ENCODE peak calls at places on chromosomes 5 and 9, in nine cellular contexts. J is GM23338, S is choroid plexus epithelial cell, V is epithelial cell of esophagus, Z is H1, G is A549, N is right atrium auricular region, Q is fibroblast of lung, P is tibial artery. M is an unnamed sample.

GRCh38 chr9:94018628-94019027 is 63.5 kb upstream of the BARX1 start:
- DNase-seq in J (no peak), S (peak; percentile 92), N (no peak), Z (no peak), P (no peak), Q (peak; percentile 86), G (no peak), V (no peak), M (peak; percentile 95)

GRCh38 chr5:119063579-119064379 is 7.1 kb upstream of the DMXL1 start:
- DNase-seq in P (no peak), Q (peak; percentile 52), N (no peak), J (no peak), V (peak; percentile 2), G (no peak), Z (peak; percentile 11), S (peak; percentile 43), M (peak; percentile 95)

GRCh38 chr5:91703128-91703527 is 320.0 kb upstream of the ARRDC3 start:
- DNase-seq in Q (no peak), S (no peak), P (no peak), G (no peak), J (no peak), N (no peak), V (no peak), Z (no peak), M (no peak)

GRCh38 chr5:61100425-61100824 is 61.8 kb downstream of the SMIM15 start:
- DNase-seq in N (no peak), S (no peak), V (no peak), G (no peak), Z (no peak), P (no peak), Q (no peak), J (no peak), M (no peak)

GRCh38 chr9:6149315-6149714 is 66.3 kb upstream of the IL33 start:
- DNase-seq in Z (no peak), S (no peak), J (no peak), G (no peak), Q (no peak), V (no peak), P (no peak), N (no peak), M (no peak)

GRCh38 chr9:2720179-2720654 is 2.9 kb downstream of the KCNV2 start:
- DNase-seq in S (no peak), J (no peak), Z (no peak), V (no peak), G (no peak), P (no peak), Q (no peak), N (no peak), M (no peak)

GRCh38 chr5:58314356-58315045 is 145.4 kb downstream of the PLK2 start:
- DNase-seq in N (no peak), Z (no peak), S (no peak), J (no peak), Q (peak; percentile 89), V (peak; percentile 86), P (no peak), G (no peak), M (no peak)

GRCh38 chr5:58041884-58042283 is 418.0 kb downstream of the PLK2 start:
- DNase-seq in S (no peak), V (no peak), J (no peak), G (no peak), Q (no peak), Z (no peak), N (no peak), P (no peak), M (no peak)

GRCh38 chr9:92607773-92608172 is 62.2 kb downstream of the IPPK start:
- DNase-seq in N (no peak), Z (peak; percentile 26), S (peak; percentile 89), Q (peak; percentile 90), G (no peak), P (no peak), V (peak; percentile 28), J (no peak), M (peak; percentile 85)

GRCh38 chr9:92952861-92953620 is 5.7 kb downstream of the FGD3 start:
- DNase-seq in P (no peak), G (no peak), Q (peak; percentile 69), Z (no peak), S (no peak), J (no peak), V (peak; percentile 60), N (no peak), M (no peak)

GRCh38 chr9:13992136-13992798 is 321.7 kb downstream of the NFIB start:
- DNase-seq in Q (no peak), N (no peak), S (peak; percentile 83), V (peak; percentile 72), J (no peak), P (no peak), Z (no peak), G (no peak), M (peak; percentile 37)

GRCh38 chr5:98296426-98296825 is 477.0 kb upstream of the RGMB start:
- DNase-seq in N (no peak), Z (no peak), Q (peak; percentile 73), G (no peak), J (peak; percentile 2), S (peak; percentile 79), P (no peak), V (peak; percentile 62), M (peak; percentile 63)

GRCh38 chr9:135087489-135087791 is at the start of gene OLFM1:
- DNase-seq in S (peak; percentile 71), Z (peak; percentile 88), V (peak; percentile 11), N (peak; percentile 79), Q (peak; percentile 58), J (peak; percentile 89), P (peak; percentile 71), G (peak; percentile 88), M (peak; percentile 47)

DNA sequence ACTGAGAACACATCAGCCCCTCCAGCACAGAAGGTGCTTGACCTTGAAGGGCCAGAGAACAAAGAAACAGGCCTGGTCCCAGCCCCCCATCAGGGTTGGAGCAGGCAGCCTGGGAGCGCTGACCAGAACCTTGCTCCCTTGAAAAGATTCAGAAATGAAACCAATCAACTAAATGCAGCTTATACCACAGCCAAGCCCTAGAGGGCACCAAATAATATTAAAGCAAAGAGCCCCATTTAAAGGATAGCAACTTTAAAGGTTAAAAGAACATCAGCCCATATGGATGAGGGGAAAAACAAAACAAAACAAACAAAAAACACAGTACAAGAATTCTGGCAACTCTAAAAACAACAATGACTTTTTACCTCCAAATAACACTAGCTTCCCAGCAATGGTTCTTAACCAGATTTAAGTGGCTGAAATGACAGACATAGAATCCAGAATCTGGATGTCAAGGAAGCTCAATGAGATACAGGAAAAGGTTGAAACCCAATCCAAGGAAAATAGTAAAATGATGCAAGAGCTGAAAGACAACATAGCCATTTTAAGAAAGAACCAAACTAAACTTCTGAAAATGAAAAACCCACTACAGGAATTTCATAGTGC is 471.9 kb downstream of the MTRR start:
- DNase-seq in S (peak; percentile 52), G (no peak), Q (peak; percentile 7), P (no peak), J (peak; percentile 53), V (peak; percentile 9), Z (peak; percentile 48), N (no peak), M (peak; percentile 6)
- TF ChIP-seq CTCF in S (peak; percentile 69), G (no peak), Q (peak; percentile 46), P (peak; percentile 34), J (peak; percentile 75), V (peak; percentile 13), Z (no peak), N (peak; percentile 59), M (peak; percentile 32)

DNA sequence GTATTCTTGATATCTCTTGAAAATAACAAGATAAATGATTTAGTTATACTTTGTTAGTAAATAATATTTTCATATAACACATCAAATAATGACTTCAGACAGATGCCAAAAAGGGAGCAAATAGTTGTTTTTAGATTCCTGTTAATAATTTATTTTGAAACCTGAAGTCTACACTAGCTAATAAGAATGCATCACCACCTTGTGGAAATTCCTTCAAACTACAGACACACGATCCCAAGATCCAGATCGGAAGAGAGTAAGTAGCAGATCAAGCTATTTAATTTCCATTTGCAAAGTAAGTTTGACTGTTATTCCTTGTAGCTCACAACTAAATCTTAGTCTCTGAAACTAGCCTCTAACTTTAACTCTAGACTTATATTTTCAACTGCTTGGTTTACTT is 35.5 kb upstream of the ISL1 start:
- DNase-seq in V (peak; percentile 37), Q (no peak), N (no peak), G (no peak), P (no peak), S (no peak), Z (no peak), J (peak; percentile 60), M (no peak)
- TF ChIP-seq CTCF in V (peak; percentile 39), Q (no peak), N (no peak), G (no peak), P (no peak), S (no peak), Z (no peak), J (peak; percentile 69), M (no peak)

DNA sequence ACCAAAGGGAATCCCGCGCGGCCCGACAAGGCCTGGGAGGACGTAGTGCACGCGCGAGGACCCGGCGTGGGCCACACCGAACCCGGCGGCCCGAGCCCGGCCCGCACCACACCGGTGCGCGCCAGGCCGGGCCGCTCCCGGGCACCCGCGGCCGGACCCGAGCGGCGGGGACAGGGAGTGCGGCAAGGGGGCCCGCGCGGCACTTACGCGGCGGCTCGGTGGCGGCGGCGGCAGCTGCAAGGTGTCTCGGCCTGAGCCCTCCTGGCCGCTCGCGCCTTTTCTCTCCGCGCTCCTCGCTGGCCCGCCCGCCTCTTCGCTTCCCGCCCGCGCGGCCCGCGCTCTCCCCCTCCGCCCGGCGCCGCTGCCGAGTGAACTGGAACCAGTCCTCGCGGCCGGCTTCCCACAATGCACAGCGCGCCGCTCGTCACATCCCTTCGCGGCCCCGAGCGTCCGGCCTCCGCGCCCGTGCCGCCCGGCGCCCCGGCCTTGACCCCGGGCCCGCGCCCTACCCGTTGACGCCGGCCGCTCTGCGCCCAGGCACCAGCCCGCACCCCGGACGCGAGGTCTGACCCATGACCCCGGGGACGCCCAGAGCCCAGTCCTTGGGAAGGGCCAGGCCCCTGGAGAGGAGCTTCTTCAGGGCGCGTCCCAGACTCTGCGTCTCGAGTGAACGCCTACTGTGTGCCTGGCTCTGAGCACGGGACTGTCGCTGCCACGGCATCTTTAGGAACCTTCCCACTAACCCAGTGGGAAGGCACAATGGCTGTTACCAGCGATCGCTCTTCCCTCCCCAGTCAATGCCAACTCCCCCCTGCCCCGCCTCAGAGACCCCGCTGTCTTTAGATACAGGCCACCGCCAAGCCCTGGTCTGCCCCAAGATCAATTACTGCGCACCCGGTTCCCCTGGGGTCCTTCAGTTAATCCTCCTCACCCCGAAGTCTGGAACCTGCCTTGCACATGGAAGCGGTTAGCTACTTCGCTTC is at the start of gene MACROH2A1:
- DNase-seq in Z (peak; percentile 88), J (peak; percentile 89), P (peak; percentile 88), N (peak; percentile 88), V (peak; percentile 83), Q (peak; percentile 83), G (peak; percentile 63), S (peak; percentile 85), M (peak; percentile 82)
- TF ChIP-seq CTCF in Z (no peak), J (no peak), P (no peak), N (peak; percentile 20), V (no peak), Q (no peak), G (no peak), S (no peak), M (no peak)

DNA sequence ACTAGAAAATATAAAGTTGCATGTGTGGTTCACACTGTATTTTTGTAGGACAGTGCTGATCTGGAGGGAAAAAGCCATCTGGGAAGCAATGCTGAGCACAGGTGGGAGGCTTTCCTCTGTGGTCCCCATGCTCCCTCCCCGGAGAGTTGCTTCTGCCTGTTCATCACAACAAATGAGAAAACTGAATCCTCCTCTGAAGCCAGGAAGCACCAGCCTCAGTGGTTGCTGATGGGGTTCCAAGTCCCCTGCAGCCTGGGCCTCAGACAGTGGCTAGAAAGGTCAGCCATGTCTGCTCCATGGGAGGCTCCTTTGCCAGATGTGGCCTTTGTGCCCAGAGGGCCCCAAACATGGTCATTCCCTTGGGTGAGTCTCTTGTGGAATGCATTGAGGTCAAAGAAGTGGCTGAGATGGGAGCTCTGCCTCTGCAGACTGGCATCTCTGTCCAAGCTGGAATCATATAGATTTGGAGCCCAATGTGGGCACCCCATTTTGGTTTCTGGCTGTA is 77.6 kb downstream of the C5orf15 start:
- DNase-seq in G (no peak), J (no peak), Q (no peak), P (no peak), S (no peak), Z (no peak), N (no peak), V (no peak), M (no peak)
- TF ChIP-seq CTCF in G (no peak), J (no peak), Q (no peak), P (no peak), S (no peak), Z (no peak), N (no peak), V (no peak), M (no peak)